ENCODE peak calls at places on chromosomes 6 and 20, in nine cellular contexts. E is B cell, N is GM12864, X is fibroblast of lung, J is lung, W is fibroblast of mammary gland, Q is cardiac fibroblast, B is A549, L is foreskin fibroblast. D is an unnamed sample.

GRCh38 chr6:140979642-140980091 is 1153.1 kb upstream of the GJE1 start:
- DNase-seq in E (no peak), N (no peak), X (peak; percentile 95), J (peak; percentile 30), W (peak; percentile 85), Q (peak; percentile 97), B (no peak), L (peak; percentile 78), D (no peak)

GRCh38 chr6:91167846-91168245 is 581.0 kb upstream of the MAP3K7 start:
- DNase-seq in E (no peak), N (no peak), X (no peak), J (no peak), W (no peak), Q (no peak), B (no peak), L (no peak), D (no peak)

GRCh38 chr6:107679457-107679856 is 144.7 kb downstream of the SCML4 start:
- DNase-seq in E (no peak), N (no peak), X (peak; percentile 50), J (no peak), W (peak; percentile 89), Q (peak; percentile 89), B (no peak), L (peak; percentile 76), D (no peak)

GRCh38 chr6:131136021-131136847 is 967 bp downstream of the AKAP7 start:
- DNase-seq in E (no peak), N (no peak), X (peak; percentile 34), J (no peak), W (peak; percentile 62), Q (peak; percentile 62), B (peak; percentile 18), L (peak; percentile 26), D (peak; percentile 8)

GRCh38 chr6:116990679-116991078 is 113.6 kb downstream of the RFX6 start:
- DNase-seq in E (no peak), N (no peak), X (no peak), J (no peak), W (no peak), Q (no peak), B (no peak), L (no peak), D (no peak)

GRCh38 chr6:11317885-11318771 is 85.7 kb upstream of the NEDD9 start:
- DNase-seq in E (peak; percentile 54), N (peak; percentile 19), X (peak; percentile 99), J (peak; percentile 38), W (peak; percentile 97), Q (peak; percentile 100), B (peak; percentile 85), L (peak; percentile 89), D (peak; percentile 57)

GRCh38 chr6:163645560-163645959 is 231.0 kb downstream of the QKI start:
- DNase-seq in E (no peak), N (no peak), X (peak; percentile 21), J (no peak), W (no peak), Q (no peak), B (no peak), L (no peak), D (peak; percentile 48)

GRCh38 chr6:149252626-149253025 is 64.9 kb upstream of the TAB2 start:
- DNase-seq in E (no peak), N (no peak), X (no peak), J (no peak), W (no peak), Q (no peak), B (no peak), L (no peak), D (no peak)

GRCh38 chr6:110410534-110410933 is 4.8 kb downstream of the DDO start:
- DNase-seq in E (no peak), N (no peak), X (no peak), J (no peak), W (no peak), Q (no peak), B (no peak), L (no peak), D (no peak)

GRCh38 chr6:110412258-110412839 is 3.0 kb downstream of the DDO start:
- DNase-seq in E (no peak), N (no peak), X (no peak), J (no peak), W (no peak), Q (no peak), B (no peak), L (no peak), D (no peak)

GRCh38 chr6:110409794-110410193 is 5.6 kb downstream of the DDO start:
- DNase-seq in E (no peak), N (no peak), X (no peak), J (no peak), W (no peak), Q (no peak), B (no peak), L (no peak), D (no peak)

GRCh38 chr6:110404602-110405001 is 10.8 kb downstream of the DDO start:
- DNase-seq in E (no peak), N (no peak), X (no peak), J (no peak), W (no peak), Q (no peak), B (no peak), L (peak; percentile 26), D (no peak)

DNA sequence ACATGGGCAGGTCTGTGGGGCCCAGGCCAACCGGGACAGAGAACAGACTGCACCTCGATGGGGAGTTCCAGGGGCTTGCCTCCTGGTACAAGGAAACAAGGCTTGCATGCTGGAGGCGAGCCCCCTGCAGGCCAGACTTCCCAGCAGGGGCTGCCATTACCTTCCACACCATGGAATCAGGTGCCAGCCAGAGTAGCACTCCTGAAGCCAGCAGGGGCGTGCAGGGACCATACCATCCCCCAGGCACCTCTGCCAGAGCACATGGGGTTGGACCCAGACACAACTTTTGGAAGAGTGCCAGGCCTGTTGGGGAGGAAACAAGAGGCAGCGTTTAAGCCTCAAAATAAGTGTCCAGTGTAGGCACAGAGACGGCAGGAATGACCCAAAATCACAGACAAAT is 6.5 kb downstream of the DDO start:
- DNase-seq in E (no peak), N (no peak), X (no peak), J (no peak), W (no peak), Q (no peak), B (no peak), L (no peak), D (no peak)
- TF ChIP-seq CTCF in E (no peak), N (peak; percentile 11), X (no peak), J (no peak), W (no peak), Q (no peak), B (no peak), L (no peak), D (no peak)

DNA sequence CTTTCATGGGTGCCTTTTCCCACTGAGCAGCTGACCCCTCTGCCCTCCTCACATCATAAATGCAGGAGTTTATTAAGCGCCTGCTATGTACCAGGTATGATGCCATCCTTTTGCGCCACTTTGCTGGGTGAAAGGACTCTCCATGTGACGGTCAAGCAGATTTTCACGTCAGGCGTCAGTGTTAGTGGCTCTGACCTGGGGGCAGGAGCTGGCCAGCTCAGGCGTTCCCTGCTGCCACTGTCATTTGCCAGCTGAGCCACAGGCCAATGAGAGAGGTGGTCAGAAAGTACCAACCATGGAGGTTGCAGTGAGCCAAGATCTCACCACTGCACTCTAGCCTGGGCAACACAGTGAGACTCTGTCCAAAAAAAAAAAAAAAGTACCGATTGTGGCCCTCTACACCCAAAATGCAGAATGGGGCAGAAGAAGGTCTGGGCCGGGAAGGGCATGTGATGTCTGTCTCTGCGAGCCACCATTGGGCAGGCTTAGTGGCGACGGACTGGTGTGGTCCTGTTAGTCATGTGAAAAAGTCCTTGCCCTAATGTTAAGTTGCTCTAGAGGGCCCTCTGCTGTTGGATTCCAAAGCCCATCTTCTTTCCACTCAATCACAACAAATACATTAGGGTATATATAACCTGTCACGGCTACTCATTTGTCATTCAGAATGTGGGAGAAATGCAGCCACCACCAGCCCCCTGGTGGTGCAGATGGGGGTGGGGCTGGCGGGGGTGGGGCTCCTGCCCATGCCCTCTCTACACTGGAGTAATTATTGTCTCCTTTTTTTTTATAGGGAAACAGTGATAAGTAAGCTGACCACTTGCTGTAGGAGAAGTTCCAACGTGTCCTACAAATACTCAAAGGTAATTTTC is 18.4 kb upstream of the SLC22A1 start:
- DNase-seq in E (no peak), N (no peak), X (peak; percentile 8), J (no peak), W (peak; percentile 54), Q (peak; percentile 62), B (peak; percentile 27), L (no peak), D (no peak)
- TF ChIP-seq CTCF in E (peak; percentile 46), N (peak; percentile 54), X (peak; percentile 44), J (no peak), W (peak; percentile 60), Q (peak; percentile 56), B (peak; percentile 32), L (peak; percentile 45), D (peak; percentile 40)

DNA sequence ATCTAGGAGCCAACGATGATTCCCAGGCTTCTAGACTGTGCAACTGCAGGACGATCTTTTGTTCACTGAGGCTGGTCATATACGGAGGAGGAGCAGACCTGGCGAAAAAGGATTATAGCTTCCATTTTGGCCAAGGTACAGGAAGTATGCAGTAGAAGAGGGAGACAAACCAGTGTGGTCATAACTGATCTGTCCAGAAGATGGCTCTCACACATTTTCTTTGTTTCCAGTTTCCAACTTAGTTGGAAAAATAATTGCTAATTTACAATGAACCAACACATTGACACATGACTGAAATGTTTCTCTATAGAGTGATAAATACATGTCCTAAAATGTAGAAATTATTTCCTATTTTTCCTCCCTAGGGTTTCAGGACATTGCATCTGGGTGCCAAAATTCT is 364.1 kb upstream of the BTBD3 start:
- DNase-seq in E (no peak), N (no peak), X (no peak), J (no peak), W (peak; percentile 25), Q (peak; percentile 33), B (no peak), L (peak; percentile 4), D (no peak)
- TF ChIP-seq CTCF in E (no peak), N (no peak), X (peak; percentile 25), J (no peak), W (peak; percentile 39), Q (peak; percentile 47), B (peak; percentile 49), L (peak; percentile 23), D (peak; percentile 12)

GRCh38 chr6:165774903-165775608 is 112.0 kb upstream of the PDE10A start:
- DNase-seq in E (no peak), N (no peak), X (peak; percentile 31), J (peak; percentile 75), W (peak; percentile 4), Q (peak; percentile 33), B (no peak), L (no peak), D (no peak)

GRCh38 chr6:165776699-165777098 is 113.7 kb upstream of the PDE10A start:
- DNase-seq in E (no peak), N (no peak), X (no peak), J (no peak), W (no peak), Q (no peak), B (no peak), L (no peak), D (no peak)

GRCh38 chr6:165782812-165783211 is 119.8 kb upstream of the PDE10A start:
- DNase-seq in E (no peak), N (no peak), X (no peak), J (no peak), W (no peak), Q (no peak), B (no peak), L (no peak), D (no peak)

GRCh38 chr6:165782124-165782523 is 119.1 kb upstream of the PDE10A start:
- DNase-seq in E (no peak), N (no peak), X (no peak), J (no peak), W (no peak), Q (no peak), B (no peak), L (no peak), D (no peak)

DNA sequence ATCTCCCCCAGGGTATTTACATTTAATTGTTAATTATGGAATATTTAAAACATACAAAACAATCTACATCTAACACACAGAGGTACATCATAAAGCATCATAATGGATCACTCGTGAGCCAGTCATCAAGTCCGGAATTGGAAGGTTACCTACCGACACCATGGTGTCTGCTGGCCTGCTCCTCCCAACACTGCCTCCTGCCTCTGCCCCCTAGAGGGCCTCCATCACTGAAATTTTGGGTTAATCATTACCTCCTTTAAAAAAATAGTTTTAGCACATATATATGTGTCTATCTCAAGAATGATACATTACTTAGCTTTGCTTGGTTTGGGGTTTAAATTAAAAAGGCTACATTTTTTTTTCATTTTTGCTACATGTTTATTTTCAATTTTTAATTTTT is 114.6 kb upstream of the PDE10A start:
- DNase-seq in E (no peak), N (no peak), X (no peak), J (no peak), W (no peak), Q (no peak), B (no peak), L (no peak), D (no peak)
- TF ChIP-seq CTCF in E (no peak), N (no peak), X (no peak), J (no peak), W (peak; percentile 1), Q (peak; percentile 19), B (no peak), L (no peak), D (no peak)